ENCODE peak calls at places on chromosomes 7 and 10, in nine cellular contexts. B is ovary, Q is A549, C is transverse colon, S is H1, W is stomach, Z is sigmoid colon, D is HepG2, H is K562. M is an unnamed sample. For H3K4me1, the result is how much of the 10 kb centered on the place peaks cover.

GRCh38 chr10:49207936-49208482 is 19.8 kb upstream of the TMEM273 start:
- DNase-seq in C (no peak), D (no peak), Q (no peak), W (no peak), S (no peak), Z (no peak), H (no peak), B (no peak), M (no peak)

GRCh38 chr10:26556756-26557640 is 118.9 kb downstream of the APBB1IP start:
- DNase-seq in Q (peak), S (no peak), W (no peak), H (peak), B (no peak), C (no peak), Z (no peak), D (peak), M (no peak)

GRCh38 chr10:124389613-124390361 is 28.9 kb downstream of the OAT start:
- DNase-seq in Q (no peak), S (no peak), D (no peak), B (no peak), W (no peak), H (no peak), C (no peak), Z (peak), M (no peak)

GRCh38 chr7:19776981-19777380 is 3.6 kb upstream of the TMEM196 start:
- DNase-seq in D (no peak), H (no peak), Q (no peak), B (no peak), C (no peak), Z (no peak), S (no peak), W (no peak), M (no peak)

GRCh38 chr7:28488061-28488791 is 75.9 kb downstream of the CREB5 start:
- DNase-seq in B (no peak), D (no peak), C (no peak), S (no peak), W (no peak), Q (no peak), H (no peak), Z (no peak), M (no peak)

GRCh38 chr10:62380002-62380401 is 5.8 kb downstream of the ZNF365 start:
- DNase-seq in S (no peak), W (no peak), C (no peak), D (peak), Z (no peak), Q (peak), H (no peak), B (no peak), M (no peak)

GRCh38 chr7:76053461-76053860 is 5.6 kb downstream of the MDH2 start:
- DNase-seq in B (no peak), Q (no peak), S (no peak), H (no peak), W (no peak), Z (no peak), C (no peak), D (no peak), M (no peak)

GRCh38 chr7:24595671-24596418 is 22.6 kb downstream of the PALS2 start:
- DNase-seq in S (no peak), D (no peak), W (no peak), H (no peak), C (no peak), B (no peak), Z (no peak), Q (no peak), M (no peak)

GRCh38 chr7:158591944-158592343 is 4.3 kb upstream of the PTPRN2 start:
- DNase-seq in H (no peak), D (no peak), Q (no peak), B (no peak), W (no peak), S (no peak), C (no peak), Z (peak), M (no peak)

GRCh38 chr7:134357486-134357885 is 40.8 kb upstream of the SLC35B4 start:
- DNase-seq in H (no peak), Z (no peak), B (no peak), Q (no peak), W (no peak), C (no peak), S (no peak), D (no peak), M (no peak)

GRCh38 chr10:30531751-30532530 is 97.6 kb downstream of the LYZL2 start:
- DNase-seq in S (no peak), Q (no peak), W (no peak), Z (peak), B (no peak), D (no peak), H (no peak), C (no peak), M (no peak)

GRCh38 chr10:70742537-70743429 is 42.4 kb downstream of the TBATA start:
- DNase-seq in D (peak), W (no peak), C (peak), H (peak), B (peak), Z (no peak), Q (no peak), S (no peak), M (no peak)

GRCh38 chr10:76036962-76037361 is 605.5 kb downstream of the LRMDA start:
- DNase-seq in D (peak), W (no peak), Z (no peak), C (peak), H (no peak), S (no peak), B (no peak), Q (peak), M (no peak)

GRCh38 chr10:110782616-110783015 is 89.1 kb upstream of the PDCD4 start:
- DNase-seq in W (no peak), Q (no peak), H (peak), Z (no peak), B (no peak), C (no peak), S (no peak), D (no peak), M (no peak)
- H3K4me1 ChIP-seq in W (under half), Q (under half), H (under half), Z (under half), B (under half), C (under half), S (under half), D (under half), M (under half)

DNA sequence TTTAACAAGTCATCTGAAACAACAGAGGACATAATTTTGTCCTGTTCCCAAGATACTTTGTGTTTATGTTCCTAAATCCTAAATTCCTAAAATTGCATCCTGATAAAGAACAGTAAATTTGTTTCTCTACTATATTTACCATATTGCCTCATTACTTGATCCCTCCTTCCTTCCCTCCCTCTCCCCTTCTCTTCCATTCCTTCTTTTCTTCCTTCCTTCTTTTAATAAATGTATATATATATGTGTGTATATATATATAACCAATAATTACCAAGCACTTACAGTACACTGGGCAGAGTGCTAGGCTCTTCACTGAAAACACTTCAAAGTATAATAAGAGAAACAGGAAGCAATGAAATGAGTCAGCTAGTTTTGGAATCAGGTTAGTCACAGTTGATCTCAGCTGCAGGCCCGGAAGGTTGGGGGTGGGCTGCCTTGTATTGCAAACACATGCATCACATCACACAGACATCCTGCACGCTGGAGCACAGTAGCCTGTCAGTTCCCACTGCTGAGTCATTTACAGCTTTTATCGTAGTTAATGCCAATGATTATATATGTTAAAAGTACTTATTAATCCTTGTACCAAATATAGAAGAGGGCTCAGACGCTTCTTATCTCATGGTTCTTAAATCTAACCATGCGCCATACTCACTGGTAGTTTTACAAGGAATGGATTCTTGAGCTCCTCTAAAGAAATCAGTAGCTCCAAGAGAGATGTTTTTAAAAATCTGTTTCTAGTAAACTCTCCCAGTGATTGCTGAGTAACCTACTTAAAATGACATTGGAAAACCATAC is 551.7 kb downstream of the GRM8 start:
- DNase-seq in H (peak), C (peak), S (no peak), Z (no peak), D (peak), Q (peak), W (no peak), B (peak), M (no peak)
- H3K4me3 ChIP-seq in H (peak), C (no peak), S (no peak), Z (no peak), D (no peak), Q (no peak), W (no peak), B (no peak), M (no peak)

GRCh38 chr7:2564970-2565546 is 6.3 kb downstream of the IQCE start:
- DNase-seq in C (peak), S (no peak), W (no peak), Q (no peak), B (no peak), H (no peak), D (no peak), Z (no peak), M (no peak)
- TF ChIP-seq EP300 in C (no peak), S (no peak), W (no peak), Q (no peak), B (no peak), H (no peak), D (no peak), Z (no peak), M (no peak)

DNA sequence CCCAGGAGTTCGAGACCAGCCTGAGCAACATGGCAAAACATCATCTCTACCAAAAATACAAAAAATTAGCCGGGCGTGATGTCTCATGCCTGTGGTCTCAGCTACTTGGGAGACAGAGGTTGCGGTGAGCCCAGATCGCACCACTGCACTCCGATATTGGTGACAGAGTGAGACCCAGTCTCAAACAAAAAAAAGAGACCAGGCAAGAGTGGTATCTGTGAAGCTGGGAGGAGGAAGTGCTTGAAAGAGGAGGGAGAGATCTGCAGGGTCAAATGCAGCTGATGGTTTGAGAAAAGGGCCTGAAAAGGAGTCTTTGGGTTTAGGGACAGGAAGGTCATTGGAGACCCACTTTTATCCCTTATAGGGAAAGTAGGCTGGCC is 11.7 kb downstream of the SFTPD start:
- DNase-seq in H (no peak), Q (no peak), S (no peak), C (no peak), W (no peak), D (no peak), Z (no peak), B (no peak), M (no peak)
- H3K4me1 ChIP-seq in H (under half), Q (under half), S (under half), C (under half), W (under half), D (under half), Z (under half), B (under half), M (under half)

GRCh38 chr7:113917840-113918239 is 969 bp downstream of the PPP1R3A start:
- DNase-seq in Z (no peak), D (no peak), Q (no peak), H (no peak), W (no peak), B (no peak), S (no peak), C (no peak), M (no peak)
- H3K4me3 ChIP-seq in Z (no peak), D (no peak), Q (no peak), H (no peak), W (no peak), B (no peak), S (no peak), C (no peak), M (no peak)

GRCh38 chr7:120272261-120272895 is 597 bp upstream of the KCND2 start:
- DNase-seq in Q (peak), Z (no peak), C (no peak), W (no peak), B (peak), H (peak), S (peak), D (peak), M (no peak)
- TF ChIP-seq EP300 in Q (no peak), Z (no peak), C (no peak), W (no peak), B (no peak), H (no peak), S (no peak), D (no peak), M (no peak)

GRCh38 chr7:140273417-140273816 is 96.6 kb upstream of the KDM7A start:
- DNase-seq in B (no peak), D (no peak), Z (peak), Q (no peak), H (no peak), S (no peak), W (no peak), C (no peak), M (no peak)
- H3K4me1 ChIP-seq in B (under half), D (under half), Z (under half), Q (under half), H (under half), S (under half), W (under half), C (under half), M (under half)